ENCODE peak calls at places on chromosomes 7 and 10, in eight cellular contexts. Y is glutamatergic neuron, A is spleen, T is GM06990, S is WERI-Rb-1, Q is right atrium auricular region, X is lower lobe of right lung, N is astrocyte of the spinal cord. M is an unnamed sample.

GRCh38 chr10:113026679-113027078 is 76.6 kb downstream of the TCF7L2 start:
- DNase-seq in X (no peak), N (peak), T (no peak), S (no peak), Q (no peak), Y (no peak), A (no peak), M (no peak)

GRCh38 chr7:85464042-85464651 is 277.3 kb upstream of the SEMA3D start:
- DNase-seq in Y (no peak), Q (no peak), A (no peak), S (no peak), T (no peak), X (no peak), N (peak), M (no peak)

GRCh38 chr7:93902777-93903423 is 3.5 kb upstream of the GNGT1 start:
- DNase-seq in Q (no peak), T (no peak), S (peak), X (no peak), A (no peak), N (peak), Y (no peak), M (no peak)

GRCh38 chr7:156889746-156890145 is 3.2 kb downstream of the LMBR1 start:
- DNase-seq in X (no peak), Q (no peak), Y (no peak), A (no peak), S (no peak), N (no peak), T (no peak), M (no peak)

GRCh38 chr7:134966691-134967090 is 19.6 kb upstream of the AGBL3 start:
- DNase-seq in S (no peak), N (no peak), Q (no peak), Y (no peak), T (no peak), X (no peak), A (no peak), M (no peak)

GRCh38 chr7:24419070-24419469 is 135.1 kb downstream of the NPY start:
- DNase-seq in Y (no peak), Q (no peak), N (no peak), S (no peak), A (no peak), T (no peak), X (no peak), M (no peak)

GRCh38 chr10:103154464-103155299 is 38.4 kb downstream of the NT5C2 start:
- DNase-seq in T (no peak), Q (no peak), S (no peak), Y (no peak), X (no peak), A (no peak), N (peak), M (no peak)

GRCh38 chr10:29471483-29471859 is 163.3 kb downstream of the SVIL start:
- DNase-seq in X (no peak), S (no peak), T (no peak), Y (no peak), Q (no peak), N (peak), A (no peak), M (no peak)

DNA sequence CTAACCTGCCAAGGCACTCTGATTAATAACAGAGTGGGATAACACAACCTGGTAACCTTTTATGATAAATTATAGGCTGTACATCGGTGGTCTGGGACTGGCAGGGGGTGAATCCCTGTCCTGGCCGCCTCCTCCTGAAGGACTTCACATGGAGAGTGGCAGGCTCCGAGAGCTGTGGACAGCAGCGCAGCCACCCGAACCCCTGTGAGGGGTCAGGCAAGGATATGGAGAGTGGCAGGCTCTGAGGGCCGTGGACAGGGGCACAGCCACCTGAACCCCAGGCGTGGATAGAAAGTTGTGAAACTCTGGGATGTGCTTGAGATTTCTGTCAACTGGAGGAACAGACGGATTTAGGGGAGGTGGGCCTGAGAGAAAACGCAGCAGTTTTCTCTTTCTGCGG is 107.0 kb upstream of the MGMT start:
- DNase-seq in X (no peak), T (no peak), Q (peak), Y (no peak), A (peak), S (no peak), N (no peak), M (no peak)
- TF ChIP-seq CTCF in X (no peak), T (no peak), Q (no peak), Y (no peak), A (no peak), S (no peak), N (no peak), M (no peak)

DNA sequence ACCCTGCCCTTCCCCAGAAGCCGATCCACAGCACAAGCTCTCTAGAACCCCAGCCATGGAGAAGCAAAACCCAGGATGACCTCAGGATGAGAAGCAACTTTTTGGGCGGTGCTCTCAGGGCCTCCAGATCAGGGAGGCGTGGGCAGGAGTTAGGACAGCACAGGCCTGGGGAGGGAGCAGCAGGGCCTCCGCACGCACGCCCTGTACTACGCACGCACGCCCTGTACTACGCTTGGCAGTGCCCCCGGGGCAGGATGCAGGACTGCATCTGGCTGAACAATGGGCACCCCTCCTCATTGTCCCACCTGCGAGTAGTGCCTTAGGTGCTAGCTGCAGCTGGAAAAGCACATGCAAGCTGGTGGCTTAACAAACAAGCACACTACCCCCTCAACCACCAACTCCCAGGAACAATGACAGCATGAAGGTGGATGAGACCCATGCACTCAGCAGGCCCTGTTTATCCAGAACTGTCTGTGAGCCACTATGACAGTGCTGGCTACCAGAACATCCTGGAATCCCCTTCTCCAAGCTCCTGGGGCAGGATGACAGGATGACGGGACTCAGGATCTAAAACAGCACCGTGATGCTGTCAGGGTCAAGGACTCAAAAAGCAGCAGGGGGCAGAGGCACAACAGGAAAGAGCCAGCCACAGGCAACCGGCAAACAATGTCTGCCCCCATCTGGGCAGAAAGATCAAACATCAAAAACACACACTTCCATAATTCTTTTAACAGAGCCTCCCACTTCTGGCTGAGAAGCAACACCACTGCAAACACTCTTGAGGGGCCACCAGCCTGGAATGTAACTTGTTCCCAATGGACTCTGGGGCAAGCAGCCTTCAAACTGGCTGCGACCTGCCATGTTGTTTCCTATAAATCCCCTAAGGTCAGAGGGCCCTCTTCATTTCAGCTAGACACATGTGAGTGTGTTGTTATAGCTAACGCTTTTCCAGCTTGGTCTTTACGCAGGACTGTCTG is 11.7 kb downstream of the PODXL start:
- DNase-seq in T (no peak), S (peak), Y (no peak), N (peak), X (no peak), A (peak), Q (no peak), M (peak)
- TF ChIP-seq CTCF in T (peak), S (peak), Y (no peak), N (peak), X (no peak), A (no peak), Q (peak), M (peak)

DNA sequence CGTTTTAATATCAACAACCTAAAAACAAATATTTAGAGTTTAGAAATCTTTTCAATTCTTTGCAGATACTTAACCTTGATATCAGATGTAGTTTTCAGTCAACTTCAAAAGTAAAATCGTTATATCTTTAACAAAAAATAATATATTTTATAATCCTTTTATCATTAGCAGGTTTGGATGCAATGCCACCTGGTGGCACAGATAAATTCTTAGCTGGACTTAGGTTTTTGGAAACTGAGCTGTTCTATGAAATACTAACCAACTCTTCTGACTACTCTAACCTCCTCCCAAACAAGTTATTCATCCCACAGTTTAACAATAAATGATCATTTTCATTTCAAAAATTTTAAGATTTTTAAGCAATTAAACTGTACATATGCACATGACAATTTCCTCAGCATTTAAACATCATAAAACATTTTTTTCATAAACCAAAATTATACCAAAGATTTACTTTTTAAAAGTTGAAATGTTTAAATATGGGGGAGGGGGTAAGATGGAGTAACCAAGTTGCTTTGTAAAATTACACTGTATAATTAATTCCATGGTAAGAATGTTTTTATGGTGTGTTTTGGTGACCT is 56.9 kb downstream of the HIBADH start:
- DNase-seq in T (no peak), X (no peak), A (no peak), Q (no peak), Y (no peak), S (no peak), N (peak), M (no peak)
- TF ChIP-seq CTCF in T (peak), X (peak), A (peak), Q (peak), Y (peak), S (no peak), N (peak), M (peak)

GRCh38 chr7:132145466-132145865 is 430.8 kb downstream of the PLXNA4 start:
- DNase-seq in T (no peak), Q (peak), A (no peak), N (peak), S (peak), X (no peak), Y (no peak), M (no peak)
- TF ChIP-seq CTCF in T (no peak), Q (no peak), A (no peak), N (no peak), S (no peak), X (no peak), Y (no peak), M (peak)

DNA sequence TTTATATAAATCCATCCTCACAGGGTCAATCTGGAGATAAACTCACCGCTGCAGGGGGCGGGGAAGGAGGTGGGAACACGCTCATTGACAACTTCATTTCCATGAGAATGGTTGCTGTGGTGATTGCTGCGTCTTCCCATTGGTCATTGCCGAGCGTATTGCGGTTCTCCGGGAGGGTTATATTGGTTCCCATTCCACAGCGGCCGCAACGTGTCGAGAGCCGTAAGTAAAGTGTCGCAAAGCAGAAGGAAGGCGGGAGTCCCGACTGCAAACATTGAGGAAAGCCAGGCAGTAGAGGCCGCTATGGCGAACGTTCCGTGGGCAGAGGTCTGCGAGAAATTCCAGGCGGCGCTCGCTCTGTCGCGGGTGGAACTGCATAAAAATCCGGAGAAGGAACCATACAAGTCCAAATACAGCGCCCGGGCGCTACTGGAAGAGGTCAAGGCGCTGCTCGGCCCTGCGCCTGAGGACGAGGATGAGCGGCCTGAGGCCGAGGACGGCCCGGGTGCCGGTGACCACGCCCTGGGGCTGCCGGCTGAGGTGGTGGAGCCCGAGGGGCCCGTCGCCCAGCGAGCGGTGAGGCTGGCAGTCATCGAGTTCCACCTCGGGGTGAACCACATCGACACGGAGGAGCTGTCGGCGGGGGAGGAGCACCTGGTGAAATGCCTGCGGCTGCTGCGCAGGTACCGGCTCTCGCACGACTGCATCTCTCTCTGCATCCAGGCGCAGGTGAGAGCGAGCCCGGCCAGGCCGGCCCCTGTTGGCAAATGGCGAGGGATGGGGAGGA is at the start of gene KIFBP:
- DNase-seq in A (peak), S (peak), Q (peak), N (peak), Y (peak), X (peak), T (peak), M (peak)
- TF ChIP-seq CTCF in A (peak), S (peak), Q (peak), N (peak), Y (peak), X (peak), T (peak), M (peak)

M was measured in chondrocyte.